ENCODE peak calls at places on chromosomes 11 and 22, in eight cellular contexts. N is SK-N-DZ; L is activated CD4-positive, alpha-beta T cell treated with anti-CD3 and anti-CD28 coated beads for 4 hours; M is effector memory CD8-positive, alpha-beta T cell; X is NAMALWA; I is anterior cingulate cortex; P is stimulated activated CD4-positive, alpha-beta T cell treated with anti-CD3 and anti-CD28 coated beads, Interleukin-15, amount 100 ng/mL, for 24 hours; B is stimulated activated CD8-positive, alpha-beta memory T cell treated with anti-CD3 and anti-CD28 coated beads, Interleukin-15, amount 100 ng/mL, for 1 hour. H is an unnamed sample.

GRCh38 chr11:70212227-70212811 is 9.2 kb downstream of the FADD start:
- DNase-seq in N (no peak), M (no peak), L (no peak), X (no peak), I (no peak), B (no peak), P (no peak), H (no peak)

GRCh38 chr22:37218771-37219411 is 6.6 kb upstream of the SSTR3 start:
- DNase-seq in P (peak), N (no peak), L (peak), I (no peak), X (peak), B (no peak), M (peak), H (peak)

GRCh38 chr11:3040881-3041280 is 16.3 kb downstream of the CARS1 start:
- DNase-seq in B (no peak), X (no peak), P (no peak), L (no peak), I (no peak), M (no peak), N (no peak), H (no peak)

GRCh38 chr11:67524480-67524808 is 1.2 kb upstream of the CABP2 start:
- DNase-seq in B (no peak), L (no peak), I (no peak), M (no peak), N (no peak), P (no peak), X (no peak), H (no peak)

GRCh38 chr22:39562839-39563489 is 7.6 kb upstream of the CACNA1I start:
- DNase-seq in M (no peak), P (no peak), N (no peak), I (no peak), L (no peak), B (no peak), X (no peak), H (no peak)

GRCh38 chr22:23258826-23259170 is 78.5 kb downstream of the BCR start:
- DNase-seq in X (no peak), L (no peak), N (no peak), P (no peak), M (no peak), B (no peak), I (no peak), H (no peak)

GRCh38 chr22:48254311-48254873 is 1491.9 kb downstream of the TBC1D22A start:
- DNase-seq in L (no peak), P (no peak), M (no peak), I (no peak), X (no peak), N (no peak), B (no peak), H (no peak)

GRCh38 chr22:20750461-20751184 is 23.3 kb upstream of the SERPIND1 start:
- DNase-seq in I (no peak), B (no peak), L (no peak), N (no peak), P (peak), M (no peak), X (peak), H (no peak)

GRCh38 chr22:44838316-44839016 is 86.1 kb downstream of the ARHGAP8 start:
- DNase-seq in X (no peak), M (no peak), N (no peak), P (no peak), L (no peak), I (no peak), B (no peak), H (no peak)

GRCh38 chr22:50670513-50670912 is 2.1 kb upstream of the SHANK3 start:
- DNase-seq in P (no peak), X (no peak), L (no peak), I (no peak), N (no peak), M (no peak), B (no peak), H (no peak)

GRCh38 chr22:19291218-19291579 is 320 bp downstream of the CLTCL1 start:
- DNase-seq in M (no peak), I (no peak), L (peak), P (peak), X (no peak), B (no peak), N (no peak), H (peak)